ENCODE peak calls at places on chromosomes 12 and 14, in seven cellular contexts. G is activated gamma-delta T cell treated with anti-CD3 and anti-CD28 coated beads, Interleukin-2, amount 50 U/mL, for 16 hours; F is hypothalamus; Q is brain microvascular endothelial cell; O is AG08396; N is upper lobe of left lung; P is stimulated activated CD4-positive, alpha-beta T cell treated with anti-CD3 and anti-CD28 coated beads, Interleukin-2, amount 100 ng/mL, for 24 hours. I is an unnamed sample.

GRCh38 chr14:19900999-19901398 is 19.4 kb upstream of the OR4K5 start:
- DNase-seq in O (no peak), F (no peak), N (no peak), G (no peak), Q (no peak), P (no peak), I (no peak)

GRCh38 chr12:122988612-122989442 is 8.3 kb downstream of the ARL6IP4 start:
- DNase-seq in F (no peak), Q (no peak), O (no peak), N (peak; percentile 62), P (no peak), G (no peak), I (no peak)

GRCh38 chr14:102415671-102416070 is 52.9 kb downstream of the TECPR2 start:
- DNase-seq in O (no peak), F (peak; percentile 94), P (no peak), N (no peak), G (no peak), Q (no peak), I (no peak)

GRCh38 chr12:26100966-26101744 is 23.7 kb downstream of the BHLHE41 start:
- DNase-seq in Q (no peak), P (no peak), G (no peak), F (no peak), N (no peak), O (no peak), I (no peak)

GRCh38 chr12:116287850-116288301 is 10.4 kb upstream of the MED13L start:
- DNase-seq in Q (no peak), P (no peak), O (no peak), F (no peak), G (no peak), N (no peak), I (no peak)

GRCh38 chr14:21047378-21047781 is 5.2 kb downstream of the RNASE7 start:
- DNase-seq in F (no peak), N (no peak), P (no peak), O (no peak), G (no peak), Q (no peak), I (no peak)

GRCh38 chr12:120584343-120585149 is 3.3 kb upstream of the POP5 start:
- DNase-seq in N (peak; percentile 93), Q (no peak), P (peak; percentile 67), G (peak; percentile 11), O (peak; percentile 55), F (peak; percentile 62), I (peak; percentile 39)

GRCh38 chr12:121190523-121191031 is 19.4 kb upstream of the P2RX4 start:
- DNase-seq in F (no peak), N (no peak), G (no peak), P (no peak), Q (peak; percentile 97), O (peak; percentile 85), I (no peak)

GRCh38 chr14:46344327-46344937 is 307.1 kb downstream of the RPL10L start:
- DNase-seq in Q (peak; percentile 41), O (no peak), G (no peak), P (no peak), N (no peak), F (no peak), I (peak; percentile 2)

GRCh38 chr14:87628129-87628528 is 364.9 kb downstream of the GALC start:
- DNase-seq in Q (no peak), G (no peak), O (peak; percentile 63), N (no peak), P (no peak), F (peak; percentile 3), I (peak; percentile 12)

GRCh38 chr14:89004195-89004594 is 179.7 kb downstream of the TTC8 start:
- DNase-seq in O (peak; percentile 20), N (no peak), F (no peak), P (no peak), G (no peak), Q (peak; percentile 25), I (no peak)

GRCh38 chr14:99786423-99787051 is 6.7 kb upstream of the EML1 start:
- DNase-seq in O (no peak), F (no peak), P (no peak), G (no peak), N (no peak), Q (no peak), I (no peak)

GRCh38 chr12:104276192-104277131 is 27.1 kb upstream of the EID3 start:
- DNase-seq in N (no peak), G (no peak), P (no peak), O (no peak), Q (no peak), F (no peak), I (no peak)

GRCh38 chr12:19428261-19428660 is 11.0 kb upstream of the AEBP2 start:
- DNase-seq in G (no peak), F (no peak), Q (no peak), N (no peak), O (no peak), P (no peak), I (no peak)

GRCh38 chr12:24596768-24597388 is 352.0 kb downstream of the BCAT1 start:
- DNase-seq in P (no peak), O (peak; percentile 27), N (no peak), F (peak; percentile 13), Q (no peak), G (no peak), I (no peak)

GRCh38 chr12:56914724-56915123 is 19.5 kb downstream of the SDR9C7 start:
- DNase-seq in O (no peak), G (no peak), Q (no peak), P (no peak), N (no peak), F (no peak), I (no peak)

GRCh38 chr12:104596128-104596799 is 139.5 kb downstream of the CHST11 start:
- DNase-seq in F (no peak), N (no peak), P (no peak), G (no peak), O (peak; percentile 80), Q (peak; percentile 84), I (no peak)